ENCODE peak calls at places on chromosomes 1 and 21, in eight cellular contexts. X is body of pancreas; K is stomach; V is stimulated activated CD4-positive, alpha-beta T cell treated with anti-CD3 and anti-CD28 coated beads, Interleukin-1b, Interleukin-23, amount 100 ng/mL, for 1 hour; U is nephron progenitor cell; R is HTR-8/SVneo; S is H54; L is A172. A is an unnamed sample.

GRCh38 chr1:208438262-208438661 is 194.1 kb upstream of the PLXNA2 start:
- DNase-seq in K (no peak), L (no peak), R (no peak), X (no peak), S (no peak), U (no peak), V (no peak), A (no peak)

GRCh38 chr1:21783679-21784603 is 992 bp upstream of the USP48 start:
- DNase-seq in V (no peak), R (no peak), U (peak), L (peak), S (peak), X (peak), K (peak), A (peak)

GRCh38 chr1:93438716-93439115 is 9.2 kb upstream of the FNBP1L start:
- DNase-seq in S (no peak), L (no peak), V (no peak), R (no peak), U (no peak), K (no peak), X (no peak), A (no peak)

GRCh38 chr1:218585565-218586184 is 240.5 kb downstream of the TGFB2 start:
- DNase-seq in L (peak), X (no peak), V (no peak), S (peak), U (peak), R (peak), K (no peak), A (no peak)

GRCh38 chr1:45864765-45865164 is 61.4 kb downstream of the MAST2 start:
- DNase-seq in S (no peak), L (no peak), U (no peak), V (no peak), K (no peak), R (no peak), X (no peak), A (no peak)

GRCh38 chr1:29912413-29912812 is 676.1 kb downstream of the PTPRU start:
- DNase-seq in R (no peak), V (no peak), S (no peak), U (no peak), X (no peak), K (no peak), L (no peak), A (no peak)

GRCh38 chr1:162872981-162873380 is 12.0 kb upstream of the CCDC190 start:
- DNase-seq in U (no peak), R (no peak), X (no peak), S (no peak), L (peak), K (no peak), V (no peak), A (no peak)

GRCh38 chr21:41751621-41752020 is 15.2 kb downstream of the RIPK4 start:
- DNase-seq in V (no peak), U (no peak), X (peak), S (no peak), L (peak), K (peak), R (no peak), A (no peak)

GRCh38 chr1:20410555-20410954 is 75.5 kb downstream of the CAMK2N1 start:
- DNase-seq in K (no peak), S (no peak), L (no peak), V (no peak), R (no peak), X (no peak), U (no peak), A (no peak)

GRCh38 chr1:71655604-71656003 is 574.8 kb upstream of the ZRANB2 start:
- DNase-seq in X (no peak), L (no peak), U (no peak), R (no peak), V (no peak), S (no peak), K (no peak), A (no peak)

GRCh38 chr1:223129229-223129851 is 13.7 kb downstream of the TLR5 start:
- DNase-seq in V (peak), K (peak), S (peak), X (peak), U (peak), R (peak), L (no peak), A (peak)

GRCh38 chr1:23667411-23667810 is 24.2 kb upstream of the RPL11 start:
- DNase-seq in K (no peak), L (no peak), S (no peak), U (no peak), R (no peak), X (no peak), V (no peak), A (no peak)

GRCh38 chr21:46384556-46384955 is 60.6 kb downstream of the PCNT start:
- DNase-seq in X (no peak), V (no peak), K (no peak), L (no peak), U (no peak), S (no peak), R (no peak), A (no peak)

GRCh38 chr1:205323794-205324193 is 2.2 kb upstream of the NUAK2 start:
- DNase-seq in S (no peak), X (no peak), K (no peak), V (no peak), R (no peak), U (no peak), L (no peak), A (no peak)

GRCh38 chr1:152640351-152640750 is 17.4 kb upstream of the LCE3A start:
- DNase-seq in K (no peak), L (no peak), U (no peak), R (no peak), V (no peak), S (no peak), X (no peak), A (no peak)

GRCh38 chr1:30032302-30032701 is 691.1 kb downstream of the MATN1 start:
- DNase-seq in R (no peak), U (no peak), X (no peak), S (no peak), V (no peak), K (no peak), L (no peak), A (no peak)

GRCh38 chr1:63276625-63277024 is 45.7 kb upstream of the FOXD3 start:
- DNase-seq in U (peak), R (no peak), L (no peak), K (no peak), V (no peak), X (no peak), S (no peak), A (no peak)

GRCh38 chr1:230833511-230833910 is 34.8 kb downstream of the C1orf198 start:
- DNase-seq in V (no peak), U (no peak), X (no peak), R (no peak), L (no peak), S (no peak), K (no peak), A (no peak)

GRCh38 chr1:8089535-8090228 is 63.6 kb upstream of the ERRFI1 start:
- DNase-seq in R (no peak), S (no peak), X (no peak), V (no peak), K (no peak), L (peak), U (no peak), A (no peak)

GRCh38 chr1:38114231-38114630 is 67.6 kb upstream of the POU3F1 start:
- DNase-seq in K (peak), S (no peak), R (no peak), X (peak), U (no peak), V (no peak), L (no peak), A (no peak)

GRCh38 chr1:232143315-232143886 is 486.5 kb downstream of the SIPA1L2 start:
- DNase-seq in S (no peak), R (no peak), U (no peak), V (no peak), L (peak), X (no peak), K (no peak), A (no peak)

GRCh38 chr1:31957701-31958674 is 19.8 kb upstream of the PTP4A2 start:
- DNase-seq in R (no peak), S (no peak), U (no peak), K (no peak), V (no peak), L (no peak), X (peak), A (peak)

GRCh38 chr1:20727746-20728316 is 4.7 kb downstream of the SH2D5 start:
- DNase-seq in R (no peak), K (peak), X (no peak), V (no peak), U (no peak), S (no peak), L (no peak), A (no peak)

GRCh38 chr1:1175221-1176062 is 1.8 kb downstream of the TTLL10 start:
- DNase-seq in V (no peak), U (peak), X (no peak), K (no peak), L (no peak), R (no peak), S (no peak), A (peak)

GRCh38 chr21:27269646-27270045 is 302.8 kb upstream of the ADAMTS5 start:
- DNase-seq in L (peak), X (no peak), S (peak), R (peak), V (no peak), U (no peak), K (no peak), A (peak)

GRCh38 chr1:176745945-176746344 is 283.0 kb downstream of the PAPPA2 start:
- DNase-seq in S (no peak), V (no peak), R (no peak), U (no peak), L (no peak), X (no peak), K (no peak), A (no peak)

GRCh38 chr1:31580513-31580870 is 4.2 kb downstream of the TINAGL1 start:
- DNase-seq in U (no peak), R (no peak), L (no peak), K (no peak), X (no peak), V (no peak), S (no peak), A (no peak)

GRCh38 chr1:170049191-170049800 is 25.2 kb downstream of the KIFAP3 start:
- DNase-seq in R (no peak), S (no peak), X (no peak), K (no peak), V (no peak), L (no peak), U (no peak), A (no peak)

A was measured in HL-60.